ENCODE peak calls at places on chromosomes 4 and X, in five cellular contexts. T, F, N, G and R are unnamed samples.

GRCh38 chrX:71178908-71179307 is 34.3 kb downstream of the NLGN3 start:
- DNase-seq in N (peak), T (peak), G (peak), F (peak), R (peak)

GRCh38 chr4:78569291-78569821 is 17.8 kb downstream of the ANXA3 start:
- DNase-seq in G (no peak), N (peak), F (peak), T (peak), R (peak)

GRCh38 chrX:82458207-82458754 is 1049.8 kb upstream of the POU3F4 start:
- DNase-seq in N (no peak), F (no peak), G (no peak), T (no peak), R (no peak)

GRCh38 chr4:148445071-148445902 is 3.1 kb upstream of the NR3C2 start:
- DNase-seq in G (no peak), N (no peak), F (no peak), T (peak), R (peak)

GRCh38 chr4:149884046-149884445 is 68.4 kb upstream of the IQCM start:
- DNase-seq in T (no peak), F (no peak), N (no peak), G (no peak), R (no peak)

GRCh38 chr4:159075531-159075932 is 27.3 kb upstream of the RAPGEF2 start:
- DNase-seq in F (no peak), T (peak), N (peak), G (no peak), R (no peak)

GRCh38 chr4:145564540-145564939 is 54.6 kb upstream of the MMAA start:
- DNase-seq in G (no peak), T (no peak), N (no peak), F (no peak), R (no peak)

GRCh38 chr4:123438031-123438430 is 41.4 kb downstream of the SPRY1 start:
- DNase-seq in G (no peak), T (no peak), F (no peak), N (no peak), R (no peak)

GRCh38 chr4:10123227-10124101 is 6.9 kb upstream of the WDR1 start:
- DNase-seq in T (no peak), G (no peak), N (no peak), F (peak), R (peak)

GRCh38 chrX:115344885-115345653 is 55.6 kb downstream of the LUZP4 start:
- DNase-seq in F (peak), G (peak), N (peak), T (peak), R (peak)

GRCh38 chr4:110344165-110344564 is 131.8 kb upstream of the ENPEP start:
- DNase-seq in G (no peak), F (no peak), N (no peak), T (peak), R (peak)

GRCh38 chrX:129679856-129680255 is 25.1 kb upstream of the APLN start:
- DNase-seq in N (no peak), T (peak), F (no peak), G (no peak), R (no peak)

GRCh38 chr4:23384741-23385140 is 505.1 kb downstream of the PPARGC1A start:
- DNase-seq in G (no peak), T (peak), F (no peak), N (peak), R (no peak)

GRCh38 chr4:147361726-147362125 is 119.2 kb upstream of the EDNRA start:
- DNase-seq in N (peak), F (no peak), G (no peak), T (peak), R (no peak)

GRCh38 chr4:168743576-168743975 is 246.7 kb downstream of the PALLD start:
- DNase-seq in T (peak), G (no peak), F (peak), N (no peak), R (no peak)

GRCh38 chr4:153413827-153414226 is 52.3 kb upstream of the TMEM131L start:
- DNase-seq in G (no peak), T (no peak), N (no peak), F (no peak), R (no peak)

GRCh38 chr4:10496200-10496599 is 39.0 kb upstream of the ZNF518B start:
- DNase-seq in T (no peak), G (no peak), F (no peak), N (no peak), R (peak)

GRCh38 chr4:142850478-142850877 is 4.4 kb upstream of the INPP4B start:
- DNase-seq in G (no peak), T (peak), F (no peak), N (no peak), R (no peak)

GRCh38 chr4:142844782-142845181 is 1.3 kb downstream of the INPP4B start:
- DNase-seq in N (no peak), F (no peak), T (peak), G (no peak), R (no peak)

GRCh38 chr4:142845293-142846070 is 619 bp downstream of the INPP4B start:
- DNase-seq in N (no peak), G (no peak), T (peak), F (no peak), R (peak)

GRCh38 chr4:142846105-142846728 is at the start of gene INPP4B:
- DNase-seq in T (peak), G (no peak), F (no peak), N (peak), R (peak)

DNA sequence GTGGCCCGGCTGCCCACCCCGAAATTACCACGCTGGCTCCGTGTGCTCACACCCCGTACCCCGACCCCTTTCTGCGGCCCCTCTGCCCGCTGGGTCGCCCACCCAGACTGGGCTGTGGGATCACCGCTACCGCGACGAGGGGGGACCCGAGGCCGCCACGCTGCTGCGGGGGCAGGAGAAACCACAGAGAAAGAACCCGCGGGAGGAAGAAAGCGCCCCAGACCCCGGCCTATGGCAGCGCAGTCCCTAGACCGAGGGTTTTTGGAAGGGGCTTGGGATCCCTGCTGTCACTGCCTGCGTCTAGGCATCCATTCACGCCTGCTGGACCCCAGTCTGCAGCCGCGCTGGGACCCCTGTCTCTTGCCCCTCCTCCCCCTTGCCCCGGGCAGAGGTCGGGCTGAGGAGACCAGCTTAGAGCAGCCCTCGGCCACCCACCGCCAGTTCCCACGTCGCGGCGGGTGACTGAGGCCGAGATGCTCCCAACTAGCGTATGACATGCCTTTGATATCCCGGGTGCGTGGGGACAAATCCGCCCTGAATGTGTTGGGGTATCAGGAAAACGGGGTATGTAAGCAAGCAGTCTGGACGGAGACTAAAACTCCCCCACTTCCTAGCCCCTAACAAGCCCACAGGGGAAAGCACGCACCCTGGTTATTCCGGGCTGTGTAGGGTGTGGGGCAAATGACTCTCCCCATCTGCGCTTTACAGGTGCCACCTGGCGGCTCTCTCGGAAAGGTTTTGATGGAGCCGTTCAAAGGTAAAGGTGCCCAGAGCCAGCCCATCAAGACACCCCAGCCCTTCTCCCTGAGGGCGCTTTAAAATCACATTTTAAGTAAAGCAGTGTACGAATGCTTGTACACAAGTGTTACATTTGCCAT is 867 bp upstream of the INPP4B start:
- DNase-seq in G (no peak), T (peak), F (peak), N (no peak), R (peak)
- H3K9ac ChIP-seq in G (no peak), T (peak), F (no peak), N (peak), R (no peak)

DNA sequence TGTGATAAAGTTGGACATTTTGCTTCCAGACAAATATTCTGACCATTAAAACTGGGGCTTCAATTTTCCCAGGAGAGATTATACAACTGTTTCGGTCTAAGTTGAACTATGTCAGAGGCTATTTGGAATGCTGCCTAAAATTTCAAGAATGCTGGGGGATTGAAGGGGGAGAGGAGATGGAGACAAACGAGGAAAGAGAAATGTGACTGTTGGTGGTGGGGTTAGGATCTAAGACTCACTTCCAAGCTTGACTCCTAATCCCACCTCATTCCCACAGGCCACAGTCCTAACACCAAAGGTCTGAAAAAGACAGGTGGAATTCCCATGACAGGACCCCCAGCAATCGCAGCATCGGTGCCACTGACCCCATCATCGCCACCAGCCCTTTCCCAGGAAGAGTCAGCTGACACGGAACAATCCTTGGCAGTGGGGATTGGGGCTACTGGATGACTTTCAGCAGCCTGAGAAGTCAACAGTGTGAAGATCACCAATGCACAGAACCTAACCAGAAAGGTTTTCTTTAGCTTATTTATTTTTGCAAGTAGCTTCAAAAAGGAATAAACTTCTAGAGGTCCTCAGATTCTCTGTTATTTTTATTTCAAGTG is 74.0 kb upstream of the PRSS48 start:
- DNase-seq in G (no peak), T (no peak), F (no peak), N (peak), R (no peak)
- H3K27ac ChIP-seq in G (no peak), T (no peak), F (peak), N (no peak), R (no peak)

GRCh38 chr4:4857001-4857808 is 2.3 kb upstream of the MSX1 start:
- DNase-seq in T (no peak), G (no peak), N (no peak), F (no peak), R (peak)
- H3K9ac ChIP-seq in T (no peak), G (no peak), N (no peak), F (no peak), R (no peak)

GRCh38 chr4:102429553-102429952 is 71.6 kb upstream of the NFKB1 start:
- DNase-seq in G (no peak), F (no peak), N (peak), T (peak), R (no peak)
- H3K27ac ChIP-seq in G (no peak), F (no peak), N (peak), T (peak), R (no peak)

GRCh38 chr4:140047781-140048180 is 106.2 kb downstream of the MAML3 start:
- DNase-seq in T (no peak), N (no peak), G (no peak), F (no peak), R (no peak)
- H3K9ac ChIP-seq in T (peak), N (no peak), G (no peak), F (no peak), R (no peak)